ENCODE peak calls at places on chromosomes 13 and 19, in six cellular contexts. P is Peyer's patch, N is stomach, I is lung, S is foreskin fibroblast, G is neural progenitor cell. K is an unnamed sample.
A peak's percentile ranks its signal among the peaks of the same experiment; 100 is the strongest.

GRCh38 chr19:18160792-18161690 is 8.1 kb downstream of the PIK3R2 start:
- DNase-seq in S (peak; percentile 44), G (peak; percentile 88), N (peak; percentile 87), I (peak; percentile 75), P (peak; percentile 87), K (peak; percentile 63)

GRCh38 chr19:42423462-42424344 is 3.5 kb downstream of the LIPE start:
- DNase-seq in G (peak; percentile 92), S (peak; percentile 95), P (peak; percentile 76), I (peak; percentile 86), N (peak; percentile 87), K (peak; percentile 94)

GRCh38 chr19:3655402-3656072 is 28.9 kb upstream of the CACTIN start:
- DNase-seq in N (peak; percentile 33), P (no peak), S (peak; percentile 99), I (no peak), G (no peak), K (peak; percentile 96)

GRCh38 chr19:51439021-51439465 is 19.2 kb downstream of the SIGLEC8 start:
- DNase-seq in G (peak; percentile 26), P (no peak), N (no peak), S (no peak), I (no peak), K (peak; percentile 16)

GRCh38 chr13:64239372-64239771 is 2823.7 kb upstream of the PCDH20 start:
- DNase-seq in N (no peak), I (no peak), G (no peak), S (peak; percentile 32), P (no peak), K (peak; percentile 4)

GRCh38 chr13:74910399-74910798 is 571.6 kb downstream of the TBC1D4 start:
- DNase-seq in N (no peak), S (no peak), G (no peak), P (no peak), I (no peak), K (no peak)

GRCh38 chr13:53237696-53238095 is 209.1 kb downstream of the OLFM4 start:
- DNase-seq in P (no peak), G (peak; percentile 43), S (no peak), I (no peak), N (no peak), K (no peak)

GRCh38 chr13:54185785-54186184 is 1157.2 kb downstream of the OLFM4 start:
- DNase-seq in I (no peak), S (no peak), N (no peak), G (peak; percentile 73), P (no peak), K (no peak)

GRCh38 chr19:12806242-12807131 is at the start of gene RNASEH2A:
- DNase-seq in P (peak; percentile 93), N (peak; percentile 93), I (peak; percentile 88), S (peak; percentile 87), G (peak; percentile 97), K (peak; percentile 89)

GRCh38 chr13:75324413-75324940 is 157.5 kb downstream of the TBC1D4 start:
- DNase-seq in P (no peak), S (no peak), G (no peak), I (no peak), N (no peak), K (no peak)

GRCh38 chr13:76619631-76620030 is 266.6 kb downstream of the KCTD12 start:
- DNase-seq in I (no peak), N (no peak), S (no peak), P (no peak), G (no peak), K (no peak)

GRCh38 chr19:47421844-47422395 is 2.6 kb upstream of the MEIS3 start:
- DNase-seq in N (no peak), G (peak; percentile 84), I (no peak), S (no peak), P (no peak), K (no peak)

GRCh38 chr13:20772401-20773131 is 1.2 kb downstream of the EEF1AKMT1 start:
- DNase-seq in I (no peak), P (no peak), G (no peak), N (no peak), S (no peak), K (peak; percentile 64)

GRCh38 chr19:38808741-38809140 is 4.0 kb downstream of the LGALS4 start:
- DNase-seq in I (no peak), N (no peak), P (no peak), S (no peak), G (no peak), K (no peak)

GRCh38 chr13:53092931-53093330 is 64.3 kb downstream of the OLFM4 start:
- DNase-seq in N (no peak), G (no peak), P (no peak), S (no peak), I (no peak), K (no peak)

GRCh38 chr19:40235238-40236025 is 8.9 kb upstream of the CCNP start:
- DNase-seq in G (peak; percentile 24), P (no peak), S (no peak), N (no peak), I (no peak), K (no peak)
- TF ChIP-seq CTCF in G (peak; percentile 43), P (no peak), S (no peak), N (no peak), I (no peak), K (peak; percentile 6)

GRCh38 chr13:48402325-48402962 is 10.5 kb downstream of the LPAR6 start:
- DNase-seq in P (no peak), S (peak; percentile 7), I (no peak), G (no peak), N (no peak), K (no peak)

GRCh38 chr13:48401480-48401879 is 11.4 kb downstream of the LPAR6 start:
- DNase-seq in I (no peak), P (no peak), G (no peak), N (no peak), S (no peak), K (peak; percentile 37)

GRCh38 chr13:48400820-48401219 is 12.1 kb downstream of the LPAR6 start:
- DNase-seq in G (no peak), N (no peak), S (peak; percentile 72), I (no peak), P (no peak), K (peak; percentile 68)

GRCh38 chr13:48398450-48399095 is 14.3 kb downstream of the LPAR6 start:
- DNase-seq in G (no peak), I (no peak), P (no peak), S (peak; percentile 51), N (no peak), K (no peak)

DNA sequence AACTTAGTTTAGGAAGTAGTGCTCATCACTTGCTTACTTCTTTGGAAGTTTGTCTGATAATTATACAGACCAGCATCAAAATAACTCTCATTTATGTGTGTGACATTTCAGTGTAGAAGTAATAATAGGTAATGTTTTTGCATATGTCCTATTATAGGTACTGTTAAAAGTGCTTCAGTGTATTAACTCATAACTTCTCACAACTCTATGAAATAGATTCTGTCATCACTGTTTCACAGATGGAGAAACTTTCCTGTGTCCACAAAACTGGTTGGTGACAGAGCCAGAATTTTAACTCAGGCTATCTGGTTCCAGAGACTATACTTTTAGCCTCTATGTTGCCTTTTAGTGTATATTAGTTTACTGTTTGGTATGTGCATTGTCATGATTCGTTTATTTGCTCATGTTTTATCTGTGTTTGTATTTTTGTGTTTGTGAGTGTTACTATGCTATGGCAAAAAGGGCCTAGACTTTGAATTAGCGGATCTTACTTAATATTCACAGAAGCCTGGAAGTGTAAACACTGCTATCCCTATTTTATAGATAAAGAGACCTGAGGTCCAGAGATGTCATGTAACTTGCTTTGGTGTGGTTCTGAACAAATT is 12.7 kb downstream of the LPAR6 start:
- DNase-seq in G (no peak), S (no peak), P (no peak), I (no peak), N (no peak), K (peak; percentile 39)
- H3K4me3 ChIP-seq in G (no peak overlapping the region), S (no peak overlapping the region), P (no peak overlapping the region), I (no peak overlapping the region), N (no peak overlapping the region), K (no peak overlapping the region)

DNA sequence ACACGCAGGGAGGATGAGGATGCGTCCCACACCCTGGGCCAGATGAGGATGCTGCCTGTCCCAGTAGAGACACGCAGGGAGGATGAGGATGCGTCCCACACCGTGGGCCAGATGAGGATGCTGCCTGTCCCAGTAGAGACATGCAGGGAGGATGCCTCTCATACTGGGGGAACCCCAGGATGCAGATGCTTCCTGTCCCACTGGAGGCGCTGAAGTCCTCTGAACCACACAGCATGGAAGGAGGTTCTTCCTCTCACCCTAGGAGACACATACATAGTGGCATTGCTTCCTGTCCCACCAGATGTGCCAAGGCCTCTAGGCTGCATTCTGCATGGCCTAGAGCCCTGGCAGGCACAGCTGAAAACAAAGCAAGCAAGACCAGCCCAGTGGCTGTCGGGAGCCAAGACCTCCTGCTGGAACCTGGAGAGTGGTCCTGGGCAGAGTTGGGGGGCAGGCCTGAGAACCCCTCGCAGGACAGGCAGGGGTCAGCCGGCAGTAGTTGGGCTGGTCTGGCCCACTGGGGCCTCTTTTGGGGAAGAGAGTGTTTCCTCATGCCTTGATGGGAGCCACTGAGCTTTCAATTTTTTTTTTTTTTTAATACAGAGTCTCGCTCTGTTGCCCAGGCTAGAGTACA is 4.3 kb downstream of the HPN start:
- DNase-seq in S (no peak), G (peak; percentile 55), N (no peak), I (no peak), P (no peak), K (no peak)
- TF ChIP-seq CTCF in S (peak; percentile 36), G (peak; percentile 43), N (no peak), I (no peak), P (no peak), K (peak; percentile 41)

GRCh38 chr13:97307544-97307881 is 85.4 kb downstream of the MBNL2 start:
- DNase-seq in G (no peak), S (peak; percentile 52), P (no peak), N (no peak), I (no peak), K (no peak)

GRCh38 chr13:97306106-97306505 is 84.0 kb downstream of the MBNL2 start:
- DNase-seq in N (no peak), S (no peak), I (no peak), P (no peak), G (no peak), K (no peak)

GRCh38 chr13:97307882-97308624 is 85.9 kb downstream of the MBNL2 start:
- DNase-seq in P (no peak), S (peak; percentile 38), I (no peak), G (peak; percentile 50), N (no peak), K (peak; percentile 62)

GRCh38 chr13:97306646-97307045 is 84.5 kb downstream of the MBNL2 start:
- DNase-seq in I (no peak), N (no peak), P (no peak), G (no peak), S (no peak), K (peak; percentile 14)

GRCh38 chr13:97307096-97307495 is 85.0 kb downstream of the MBNL2 start:
- DNase-seq in G (no peak), I (no peak), P (no peak), N (no peak), S (no peak), K (no peak)
- H3K4me3 ChIP-seq in G (no peak overlapping the region), I (no peak overlapping the region), P (no peak overlapping the region), N (no peak overlapping the region), S (no peak overlapping the region), K (no peak overlapping the region)

K was measured in fibroblast of villous mesenchyme.